ENCODE peak calls at places on chromosomes 7 and 10, in six cellular contexts. One of them, this sample, is unnamed.

GRCh38 chr10:128324058-128324457 is 197.8 kb upstream of the MKI67 start:
- DNase-seq in activated effector memory CD4-positive, alpha-beta T cell treated with Interleukin-2 at 50 U/mL for 16 hours: no peak
- DNase-seq in PC-9: no peak
- DNase-seq in adrenal gland: no peak
- DNase-seq in SK-N-DZ: no peak
- DNase-seq in CD4-positive, CD25-positive, alpha-beta regulatory T cell: no peak
- DNase-seq in this sample: no peak

GRCh38 chr10:90318659-90319058 is 539.2 kb downstream of the HTR7 start:
- DNase-seq in activated effector memory CD4-positive, alpha-beta T cell treated with Interleukin-2 at 50 U/mL for 16 hours: no peak
- DNase-seq in PC-9: no peak
- DNase-seq in adrenal gland: no peak
- DNase-seq in SK-N-DZ: no peak
- DNase-seq in CD4-positive, CD25-positive, alpha-beta regulatory T cell: no peak
- DNase-seq in this sample: no peak

GRCh38 chr7:152909683-152910544 is 150.4 kb downstream of the ACTR3B start:
- DNase-seq in activated effector memory CD4-positive, alpha-beta T cell treated with Interleukin-2 at 50 U/mL for 16 hours: no peak
- DNase-seq in PC-9: no peak
- DNase-seq in adrenal gland: no peak
- DNase-seq in SK-N-DZ: no peak
- DNase-seq in CD4-positive, CD25-positive, alpha-beta regulatory T cell: no peak
- DNase-seq in this sample: no peak

GRCh38 chr10:3850999-3851937 is 66.3 kb upstream of the KLF6 start:
- DNase-seq in activated effector memory CD4-positive, alpha-beta T cell treated with Interleukin-2 at 50 U/mL for 16 hours: no peak
- DNase-seq in PC-9: no peak
- DNase-seq in adrenal gland: no peak
- DNase-seq in SK-N-DZ: no peak
- DNase-seq in CD4-positive, CD25-positive, alpha-beta regulatory T cell: no peak
- DNase-seq in this sample: no peak

GRCh38 chr7:55026086-55026790 is 7.4 kb downstream of the EGFR start:
- DNase-seq in activated effector memory CD4-positive, alpha-beta T cell treated with Interleukin-2 at 50 U/mL for 16 hours: no peak
- DNase-seq in PC-9: no peak
- DNase-seq in adrenal gland: no peak
- DNase-seq in SK-N-DZ: no peak
- DNase-seq in CD4-positive, CD25-positive, alpha-beta regulatory T cell: no peak
- DNase-seq in this sample: no peak

GRCh38 chr10:75672842-75673241 is 241.4 kb downstream of the LRMDA start:
- DNase-seq in activated effector memory CD4-positive, alpha-beta T cell treated with Interleukin-2 at 50 U/mL for 16 hours: no peak
- DNase-seq in PC-9: no peak
- DNase-seq in adrenal gland: no peak
- DNase-seq in SK-N-DZ: no peak
- DNase-seq in CD4-positive, CD25-positive, alpha-beta regulatory T cell: no peak
- DNase-seq in this sample: no peak

GRCh38 chr10:101986277-101986971 is 69.5 kb downstream of the ARMH3 start:
- DNase-seq in activated effector memory CD4-positive, alpha-beta T cell treated with Interleukin-2 at 50 U/mL for 16 hours: no peak
- DNase-seq in PC-9: peak
- DNase-seq in adrenal gland: peak
- DNase-seq in SK-N-DZ: no peak
- DNase-seq in CD4-positive, CD25-positive, alpha-beta regulatory T cell: no peak
- DNase-seq in this sample: no peak

GRCh38 chr10:130935051-130935450 is 376.5 kb downstream of the TCERG1L start:
- DNase-seq in activated effector memory CD4-positive, alpha-beta T cell treated with Interleukin-2 at 50 U/mL for 16 hours: no peak
- DNase-seq in PC-9: no peak
- DNase-seq in adrenal gland: peak
- DNase-seq in SK-N-DZ: no peak
- DNase-seq in CD4-positive, CD25-positive, alpha-beta regulatory T cell: no peak
- DNase-seq in this sample: no peak

GRCh38 chr10:62384057-62384446 is 9.9 kb downstream of the ZNF365 start:
- DNase-seq in activated effector memory CD4-positive, alpha-beta T cell treated with Interleukin-2 at 50 U/mL for 16 hours: peak
- DNase-seq in PC-9: peak
- DNase-seq in adrenal gland: no peak
- DNase-seq in SK-N-DZ: no peak
- DNase-seq in CD4-positive, CD25-positive, alpha-beta regulatory T cell: peak
- DNase-seq in this sample: peak

GRCh38 chr10:13016886-13017285 is 15.4 kb upstream of the CCDC3 start:
- DNase-seq in activated effector memory CD4-positive, alpha-beta T cell treated with Interleukin-2 at 50 U/mL for 16 hours: no peak
- DNase-seq in PC-9: no peak
- DNase-seq in adrenal gland: no peak
- DNase-seq in SK-N-DZ: no peak
- DNase-seq in CD4-positive, CD25-positive, alpha-beta regulatory T cell: no peak
- DNase-seq in this sample: no peak

GRCh38 chr10:133356549-133356948 is 1.3 kb downstream of the FUOM start:
- DNase-seq in activated effector memory CD4-positive, alpha-beta T cell treated with Interleukin-2 at 50 U/mL for 16 hours: no peak
- DNase-seq in PC-9: no peak
- DNase-seq in adrenal gland: no peak
- DNase-seq in SK-N-DZ: no peak
- DNase-seq in CD4-positive, CD25-positive, alpha-beta regulatory T cell: no peak
- DNase-seq in this sample: no peak

GRCh38 chr10:115772606-115773005 is 500.4 kb downstream of the GFRA1 start:
- DNase-seq in activated effector memory CD4-positive, alpha-beta T cell treated with Interleukin-2 at 50 U/mL for 16 hours: no peak
- DNase-seq in PC-9: no peak
- DNase-seq in adrenal gland: peak
- DNase-seq in SK-N-DZ: no peak
- DNase-seq in CD4-positive, CD25-positive, alpha-beta regulatory T cell: no peak
- DNase-seq in this sample: no peak

GRCh38 chr10:323651-324293 is 188.5 kb downstream of the ZMYND11 start:
- DNase-seq in activated effector memory CD4-positive, alpha-beta T cell treated with Interleukin-2 at 50 U/mL for 16 hours: peak
- DNase-seq in PC-9: peak
- DNase-seq in adrenal gland: peak
- DNase-seq in SK-N-DZ: no peak
- DNase-seq in CD4-positive, CD25-positive, alpha-beta regulatory T cell: peak
- DNase-seq in this sample: peak

GRCh38 chr10:15091418-15091817 is 2.8 kb upstream of the ACBD7 start:
- DNase-seq in activated effector memory CD4-positive, alpha-beta T cell treated with Interleukin-2 at 50 U/mL for 16 hours: no peak
- DNase-seq in PC-9: no peak
- DNase-seq in adrenal gland: no peak
- DNase-seq in SK-N-DZ: no peak
- DNase-seq in CD4-positive, CD25-positive, alpha-beta regulatory T cell: no peak
- DNase-seq in this sample: no peak

GRCh38 chr7:150972746-150973145 is 5.4 kb downstream of the KCNH2 start:
- DNase-seq in activated effector memory CD4-positive, alpha-beta T cell treated with Interleukin-2 at 50 U/mL for 16 hours: no peak
- DNase-seq in PC-9: no peak
- DNase-seq in adrenal gland: no peak
- DNase-seq in SK-N-DZ: no peak
- DNase-seq in CD4-positive, CD25-positive, alpha-beta regulatory T cell: no peak
- DNase-seq in this sample: no peak

GRCh38 chr7:104902183-104902582 is 111.8 kb upstream of the KMT2E start:
- DNase-seq in activated effector memory CD4-positive, alpha-beta T cell treated with Interleukin-2 at 50 U/mL for 16 hours: no peak
- DNase-seq in PC-9: no peak
- DNase-seq in adrenal gland: no peak
- DNase-seq in SK-N-DZ: no peak
- DNase-seq in CD4-positive, CD25-positive, alpha-beta regulatory T cell: no peak
- DNase-seq in this sample: no peak

GRCh38 chr7:158492372-158492771 is 95.3 kb downstream of the PTPRN2 start:
- DNase-seq in activated effector memory CD4-positive, alpha-beta T cell treated with Interleukin-2 at 50 U/mL for 16 hours: no peak
- DNase-seq in PC-9: no peak
- DNase-seq in adrenal gland: no peak
- DNase-seq in SK-N-DZ: peak
- DNase-seq in CD4-positive, CD25-positive, alpha-beta regulatory T cell: no peak
- DNase-seq in this sample: no peak

GRCh38 chr10:12073526-12073925 is 4.8 kb downstream of the DHTKD1 start:
- DNase-seq in activated effector memory CD4-positive, alpha-beta T cell treated with Interleukin-2 at 50 U/mL for 16 hours: no peak
- DNase-seq in PC-9: no peak
- DNase-seq in adrenal gland: no peak
- DNase-seq in SK-N-DZ: no peak
- DNase-seq in CD4-positive, CD25-positive, alpha-beta regulatory T cell: no peak
- DNase-seq in this sample: no peak

GRCh38 chr7:73978681-73979563 is 49.1 kb upstream of the ELN start:
- DNase-seq in activated effector memory CD4-positive, alpha-beta T cell treated with Interleukin-2 at 50 U/mL for 16 hours: no peak
- DNase-seq in PC-9: peak
- DNase-seq in adrenal gland: peak
- DNase-seq in SK-N-DZ: peak
- DNase-seq in CD4-positive, CD25-positive, alpha-beta regulatory T cell: no peak
- DNase-seq in this sample: no peak